ENCODE peak calls at places on chromosomes 5 and 9, in six cellular contexts. One of them, this sample, is unnamed.

GRCh38 chr5:134275822-134276221 is 49.9 kb upstream of the PPP2CA start:
- DNase-seq in WTC11: no peak
- DNase-seq in HepG2: no peak
- DNase-seq in K562: no peak
- DNase-seq in GM12878: peak
- DNase-seq in H1: no peak
- DNase-seq in this sample: no peak

GRCh38 chr5:60977956-60978737 is 33.1 kb downstream of the NDUFAF2 start:
- DNase-seq in WTC11: no peak
- DNase-seq in HepG2: no peak
- DNase-seq in K562: peak
- DNase-seq in GM12878: no peak
- DNase-seq in H1: no peak
- DNase-seq in this sample: no peak

GRCh38 chr9:124128568-124128967 is 117.0 kb downstream of the LHX2 start:
- DNase-seq in WTC11: no peak
- DNase-seq in HepG2: peak
- DNase-seq in K562: no peak
- DNase-seq in GM12878: no peak
- DNase-seq in H1: no peak
- DNase-seq in this sample: no peak

GRCh38 chr5:107331882-107332281 is 338.9 kb downstream of the EFNA5 start:
- DNase-seq in WTC11: no peak
- DNase-seq in HepG2: no peak
- DNase-seq in K562: no peak
- DNase-seq in GM12878: no peak
- DNase-seq in H1: no peak
- DNase-seq in this sample: no peak

GRCh38 chr5:74947961-74948613 is 81.9 kb upstream of the FAM169A start:
- DNase-seq in WTC11: no peak
- DNase-seq in HepG2: no peak
- DNase-seq in K562: no peak
- DNase-seq in GM12878: no peak
- DNase-seq in H1: no peak
- DNase-seq in this sample: peak

GRCh38 chr9:116686135-116686534 is 970 bp upstream of the TRIM32 start:
- DNase-seq in WTC11: no peak
- DNase-seq in HepG2: no peak
- DNase-seq in K562: no peak
- DNase-seq in GM12878: no peak
- DNase-seq in H1: no peak
- DNase-seq in this sample: no peak

GRCh38 chr5:52757527-52757926 is 30.2 kb upstream of the ITGA1 start:
- DNase-seq in WTC11: no peak
- DNase-seq in HepG2: no peak
- DNase-seq in K562: no peak
- DNase-seq in GM12878: no peak
- DNase-seq in H1: no peak
- DNase-seq in this sample: no peak

GRCh38 chr5:17343675-17344074 is 126.2 kb downstream of the BASP1 start:
- DNase-seq in WTC11: no peak
- DNase-seq in HepG2: no peak
- DNase-seq in K562: peak
- DNase-seq in GM12878: peak
- DNase-seq in H1: no peak
- DNase-seq in this sample: no peak

GRCh38 chr5:113760486-113760885 is 247.0 kb downstream of the YTHDC2 start:
- DNase-seq in WTC11: no peak
- DNase-seq in HepG2: no peak
- DNase-seq in K562: no peak
- DNase-seq in GM12878: no peak
- DNase-seq in H1: no peak
- DNase-seq in this sample: peak

GRCh38 chr9:133919253-133920115 is 72.6 kb downstream of the VAV2 start:
- DNase-seq in WTC11: no peak
- DNase-seq in HepG2: no peak
- DNase-seq in K562: no peak
- DNase-seq in GM12878: no peak
- DNase-seq in H1: no peak
- DNase-seq in this sample: no peak

DNA sequence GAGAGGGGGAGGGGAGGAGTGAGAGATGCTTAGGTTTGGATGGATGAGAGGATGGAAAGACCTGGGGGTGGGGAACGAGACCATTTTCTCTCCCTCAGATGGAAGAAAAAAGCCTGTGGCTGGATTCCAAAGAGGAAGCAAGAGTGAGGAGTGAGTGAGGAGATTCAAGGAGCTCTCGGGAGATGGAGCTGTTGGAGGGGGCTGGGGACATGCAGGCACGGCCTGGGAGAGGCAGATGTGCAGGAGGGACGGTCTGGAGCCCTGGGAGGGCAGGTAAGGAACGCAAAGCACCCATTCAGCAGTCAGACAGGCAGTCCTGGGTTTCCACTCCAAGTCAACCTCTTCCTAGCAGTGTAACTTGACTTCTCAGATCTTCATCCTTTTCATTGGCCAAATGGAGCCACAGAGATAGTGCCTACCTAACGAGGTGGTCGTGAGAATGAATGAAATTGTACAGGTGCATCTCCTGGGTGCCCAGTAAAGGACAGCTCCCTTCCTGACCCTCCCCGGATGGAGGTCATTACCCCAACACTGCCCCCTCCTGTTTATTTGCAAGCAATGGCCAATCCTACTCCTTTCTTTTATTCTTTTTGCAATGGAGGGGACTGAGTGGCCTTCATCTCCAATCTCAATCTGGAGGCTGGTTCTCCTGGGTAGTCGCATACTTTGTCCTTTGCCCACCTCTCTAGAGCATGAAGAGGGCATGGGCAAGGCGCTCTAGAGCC is 52.2 kb downstream of the PCDH1 start:
- DNase-seq in WTC11: no peak
- DNase-seq in HepG2: no peak
- DNase-seq in K562: peak
- DNase-seq in GM12878: no peak
- DNase-seq in H1: no peak
- DNase-seq in this sample: peak
- TF ChIP-seq CREB1 in WTC11: no peak
- TF ChIP-seq CREB1 in HepG2: no peak
- TF ChIP-seq CREB1 in K562: no peak
- TF ChIP-seq CREB1 in GM12878: no peak
- TF ChIP-seq CREB1 in H1: no peak
- TF ChIP-seq CREB1 in this sample: no peak

DNA sequence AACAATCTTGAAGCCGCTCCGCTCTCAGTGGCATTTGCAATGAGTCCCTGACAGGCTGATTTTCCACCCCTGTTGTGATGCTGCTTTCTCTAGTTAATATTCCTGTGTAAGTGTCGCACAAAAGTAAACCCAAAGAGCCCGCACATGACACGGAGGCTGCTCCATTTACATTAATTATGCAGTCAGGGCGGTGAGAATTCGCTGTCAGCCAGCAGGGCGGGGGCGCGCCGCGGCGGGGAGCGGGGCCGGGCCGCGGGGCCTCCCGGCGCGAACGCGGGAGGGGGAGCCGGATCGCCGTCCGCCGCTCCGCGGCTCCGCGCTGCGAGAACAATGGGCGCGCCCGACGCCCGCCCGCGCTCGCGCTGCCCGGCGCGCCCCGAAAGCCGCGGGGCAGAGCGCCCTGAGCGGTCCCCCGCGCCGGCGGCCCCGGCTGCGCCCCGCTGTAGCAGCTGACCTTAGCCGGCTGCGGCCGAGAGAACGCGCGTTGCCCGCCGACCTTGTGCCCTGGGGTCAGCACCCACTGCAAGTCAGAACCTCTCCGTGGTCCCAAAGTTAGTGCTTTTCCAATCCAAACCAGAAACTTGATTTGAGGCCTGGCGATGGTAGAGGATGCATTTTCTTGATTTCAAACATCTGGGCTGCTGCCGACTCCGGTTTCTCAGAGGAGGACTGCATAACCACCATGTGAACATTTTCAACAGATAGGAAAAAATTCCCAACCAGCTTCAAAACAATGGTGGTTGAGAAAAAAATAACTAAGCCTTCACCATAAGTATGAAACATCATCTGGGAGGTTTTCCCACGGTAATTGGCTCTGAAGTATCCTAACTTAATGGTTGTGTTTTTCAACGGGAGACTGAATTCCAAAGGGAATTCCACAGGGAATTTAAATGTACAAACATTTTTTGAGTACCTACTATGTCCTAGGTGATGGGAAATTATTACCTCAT is 142.6 kb downstream of the PBX3 start:
- DNase-seq in WTC11: peak
- DNase-seq in HepG2: no peak
- DNase-seq in K562: no peak
- DNase-seq in GM12878: no peak
- DNase-seq in H1: no peak
- DNase-seq in this sample: peak
- TF ChIP-seq CREB1 in WTC11: no peak
- TF ChIP-seq CREB1 in HepG2: no peak
- TF ChIP-seq CREB1 in K562: no peak
- TF ChIP-seq CREB1 in GM12878: no peak
- TF ChIP-seq CREB1 in H1: no peak
- TF ChIP-seq CREB1 in this sample: no peak

GRCh38 chr5:129496875-129497274 is 36.8 kb downstream of the ADAMTS19 start:
- DNase-seq in WTC11: no peak
- DNase-seq in HepG2: no peak
- DNase-seq in K562: no peak
- DNase-seq in GM12878: no peak
- DNase-seq in H1: no peak
- DNase-seq in this sample: no peak

GRCh38 chr5:129506092-129506491 is 46.0 kb downstream of the ADAMTS19 start:
- DNase-seq in WTC11: no peak
- DNase-seq in HepG2: no peak
- DNase-seq in K562: no peak
- DNase-seq in GM12878: no peak
- DNase-seq in H1: no peak
- DNase-seq in this sample: no peak

GRCh38 chr5:129499208-129499852 is 39.2 kb downstream of the ADAMTS19 start:
- DNase-seq in WTC11: no peak
- DNase-seq in HepG2: no peak
- DNase-seq in K562: no peak
- DNase-seq in GM12878: no peak
- DNase-seq in H1: no peak
- DNase-seq in this sample: no peak

GRCh38 chr5:129496410-129496809 is 36.3 kb downstream of the ADAMTS19 start:
- DNase-seq in WTC11: no peak
- DNase-seq in HepG2: no peak
- DNase-seq in K562: no peak
- DNase-seq in GM12878: no peak
- DNase-seq in H1: no peak
- DNase-seq in this sample: no peak

GRCh38 chr5:129500101-129500500 is 40.0 kb downstream of the ADAMTS19 start:
- DNase-seq in WTC11: no peak
- DNase-seq in HepG2: no peak
- DNase-seq in K562: no peak
- DNase-seq in GM12878: no peak
- DNase-seq in H1: no peak
- DNase-seq in this sample: no peak
- TF ChIP-seq CREB1 in WTC11: no peak
- TF ChIP-seq CREB1 in HepG2: no peak
- TF ChIP-seq CREB1 in K562: no peak
- TF ChIP-seq CREB1 in GM12878: no peak
- TF ChIP-seq CREB1 in H1: no peak
- TF ChIP-seq CREB1 in this sample: no peak

DNA sequence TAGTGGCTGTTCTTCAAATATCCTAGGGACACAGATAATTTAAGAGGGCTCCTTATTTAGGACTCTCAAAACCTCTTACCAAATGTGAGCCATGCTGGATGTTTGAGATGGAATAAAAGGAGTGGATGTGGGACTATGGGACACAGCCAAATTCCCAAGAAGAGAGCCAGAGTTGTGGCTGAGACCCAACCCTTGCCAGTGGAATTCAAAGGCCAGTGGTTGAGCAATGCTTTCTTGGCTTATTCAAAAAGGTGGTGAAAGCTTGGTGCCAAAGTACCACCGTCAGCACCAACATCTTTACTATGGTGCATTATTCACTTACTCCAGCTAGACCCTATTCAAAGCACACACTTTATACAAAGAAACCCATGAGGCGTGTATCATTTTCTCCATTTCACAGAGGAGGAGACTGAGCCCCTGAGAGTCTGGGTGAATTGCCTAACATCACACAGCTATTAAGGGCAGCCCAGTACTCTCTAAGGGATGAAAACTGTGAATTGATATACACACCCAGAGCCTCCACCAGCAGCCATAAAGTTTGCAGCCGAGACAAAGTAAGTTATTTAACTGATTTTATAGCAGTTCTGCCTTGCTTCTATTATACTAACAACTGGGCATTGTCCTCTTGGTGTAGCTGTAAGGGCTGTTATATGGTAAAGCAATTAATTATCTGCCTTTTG is 391.7 kb downstream of the ACTL7B start:
- DNase-seq in WTC11: no peak
- DNase-seq in HepG2: no peak
- DNase-seq in K562: no peak
- DNase-seq in GM12878: no peak
- DNase-seq in H1: no peak
- DNase-seq in this sample: no peak
- TF ChIP-seq CREB1 in WTC11: no peak
- TF ChIP-seq CREB1 in HepG2: no peak
- TF ChIP-seq CREB1 in K562: no peak
- TF ChIP-seq CREB1 in GM12878: no peak
- TF ChIP-seq CREB1 in H1: no peak
- TF ChIP-seq CREB1 in this sample: no peak

GRCh38 chr5:116557669-116558271 is 16.9 kb downstream of the SEMA6A start:
- DNase-seq in WTC11: no peak
- DNase-seq in HepG2: peak
- DNase-seq in K562: peak
- DNase-seq in GM12878: no peak
- DNase-seq in H1: no peak
- DNase-seq in this sample: peak
- TF ChIP-seq CREB1 in WTC11: no peak
- TF ChIP-seq CREB1 in HepG2: no peak
- TF ChIP-seq CREB1 in K562: no peak
- TF ChIP-seq CREB1 in GM12878: no peak
- TF ChIP-seq CREB1 in H1: no peak
- TF ChIP-seq CREB1 in this sample: no peak

GRCh38 chr5:132840896-132841818 is 10.7 kb upstream of the SHROOM1 start:
- DNase-seq in WTC11: no peak
- DNase-seq in HepG2: no peak
- DNase-seq in K562: no peak
- DNase-seq in GM12878: no peak
- DNase-seq in H1: no peak
- DNase-seq in this sample: no peak
- TF ChIP-seq CREB1 in WTC11: no peak
- TF ChIP-seq CREB1 in HepG2: no peak
- TF ChIP-seq CREB1 in K562: no peak
- TF ChIP-seq CREB1 in GM12878: no peak
- TF ChIP-seq CREB1 in H1: no peak
- TF ChIP-seq CREB1 in this sample: no peak

GRCh38 chr9:128947423-128948310 is at the start of the genes DOLK and NUP188:
- DNase-seq in WTC11: peak
- DNase-seq in HepG2: peak
- DNase-seq in K562: peak
- DNase-seq in GM12878: peak
- DNase-seq in H1: peak
- DNase-seq in this sample: peak
- TF ChIP-seq CREB1 in WTC11: peak
- TF ChIP-seq CREB1 in HepG2: no peak
- TF ChIP-seq CREB1 in K562: peak
- TF ChIP-seq CREB1 in GM12878: peak
- TF ChIP-seq CREB1 in H1: peak
- TF ChIP-seq CREB1 in this sample: peak